ENCODE peak calls at places on chromosomes 3 and 15, in six cellular contexts. K, J, N, B, R and D are unnamed samples.

GRCh38 chr3:150370982-150371381 is 37.1 kb upstream of the TSC22D2 start:
- DNase-seq in N (no peak), K (no peak), B (no peak), R (no peak), J (peak), D (no peak)

GRCh38 chr15:33720952-33721351 is 247.3 kb upstream of the CHRM5 start:
- DNase-seq in R (no peak), N (no peak), J (peak), B (no peak), K (peak), D (no peak)

GRCh38 chr3:78116874-78117273 is 1077.0 kb downstream of the ROBO2 start:
- DNase-seq in B (no peak), K (no peak), J (peak), N (no peak), R (no peak), D (no peak)

GRCh38 chr3:87167634-87168456 is 59.3 kb upstream of the CHMP2B start:
- DNase-seq in K (peak), J (peak), R (peak), N (peak), B (no peak), D (no peak)

GRCh38 chr3:196997311-196997710 is 28.7 kb upstream of the PIGZ start:
- DNase-seq in J (no peak), B (peak), R (no peak), N (no peak), K (no peak), D (no peak)

GRCh38 chr15:91849749-91850161 is 3.8 kb upstream of the SLCO3A1 start:
- DNase-seq in R (no peak), B (no peak), K (peak), N (peak), J (peak), D (no peak)

GRCh38 chr3:71304261-71304646 is 279.3 kb downstream of the FOXP1 start:
- DNase-seq in B (no peak), N (no peak), K (no peak), R (no peak), J (no peak), D (no peak)

GRCh38 chr3:10244004-10244403 is 4.3 kb upstream of the TATDN2 start:
- DNase-seq in K (no peak), B (no peak), N (no peak), R (no peak), J (no peak), D (no peak)

GRCh38 chr3:45105855-45106655 is 40.1 kb downstream of the CDCP1 start:
- DNase-seq in J (peak), B (no peak), N (no peak), R (no peak), K (peak), D (no peak)

GRCh38 chr3:44055951-44056350 is 185.7 kb upstream of the TOPAZ1 start:
- DNase-seq in K (peak), J (peak), R (no peak), N (no peak), B (no peak), D (no peak)

GRCh38 chr3:183295211-183295610 is 42.2 kb downstream of the B3GNT5 start:
- DNase-seq in B (no peak), J (peak), N (peak), R (no peak), K (peak), D (no peak)

GRCh38 chr3:45693941-45694521 is 4.8 kb downstream of the SACM1L start:
- DNase-seq in K (no peak), B (no peak), R (no peak), N (no peak), J (peak), D (no peak)

GRCh38 chr3:181629029-181629428 is 82.7 kb upstream of the SOX2 start:
- DNase-seq in R (no peak), K (peak), J (no peak), N (no peak), B (no peak), D (no peak)

GRCh38 chr15:59779110-59779509 is 90.0 kb upstream of the BNIP2 start:
- DNase-seq in R (no peak), B (no peak), N (no peak), K (no peak), J (no peak), D (no peak)

GRCh38 chr15:79724312-79724711 is 172.5 kb downstream of the MTHFS start:
- DNase-seq in R (no peak), B (no peak), N (no peak), J (no peak), K (peak), D (no peak)

GRCh38 chr3:23547905-23548304 is 257.9 kb upstream of the UBE2E1 start:
- DNase-seq in R (no peak), N (no peak), K (peak), J (no peak), B (no peak), D (no peak)

GRCh38 chr3:23552506-23552905 is 253.2 kb upstream of the UBE2E1 start:
- DNase-seq in N (no peak), J (no peak), R (no peak), B (no peak), K (no peak), D (no peak)

GRCh38 chr3:23548706-23549105 is 257.0 kb upstream of the UBE2E1 start:
- DNase-seq in J (no peak), K (peak), N (no peak), B (no peak), R (no peak), D (no peak)

GRCh38 chr3:23549148-23549910 is 256.4 kb upstream of the UBE2E1 start:
- DNase-seq in R (no peak), N (peak), B (no peak), K (no peak), J (no peak), D (no peak)

GRCh38 chr3:23550402-23550801 is 255.4 kb upstream of the UBE2E1 start:
- DNase-seq in B (no peak), R (no peak), K (no peak), J (no peak), N (no peak), D (no peak)
- H4K91ac ChIP-seq in B (no peak), R (no peak), K (no peak), J (no peak), N (no peak), D (no peak)

GRCh38 chr3:97991278-97991652 is 19.0 kb upstream of the RIOX2 start:
- DNase-seq in K (no peak), R (no peak), N (no peak), B (no peak), J (no peak), D (no peak)

GRCh38 chr3:97988784-97989568 is 16.7 kb upstream of the RIOX2 start:
- DNase-seq in K (no peak), N (no peak), J (no peak), R (no peak), B (no peak), D (no peak)

GRCh38 chr3:97992547-97993173 is 20.4 kb upstream of the RIOX2 start:
- DNase-seq in J (no peak), K (no peak), N (no peak), R (no peak), B (no peak), D (no peak)

GRCh38 chr3:97993526-97993925 is 21.3 kb upstream of the RIOX2 start:
- DNase-seq in K (no peak), B (no peak), J (no peak), R (no peak), N (no peak), D (no peak)

DNA sequence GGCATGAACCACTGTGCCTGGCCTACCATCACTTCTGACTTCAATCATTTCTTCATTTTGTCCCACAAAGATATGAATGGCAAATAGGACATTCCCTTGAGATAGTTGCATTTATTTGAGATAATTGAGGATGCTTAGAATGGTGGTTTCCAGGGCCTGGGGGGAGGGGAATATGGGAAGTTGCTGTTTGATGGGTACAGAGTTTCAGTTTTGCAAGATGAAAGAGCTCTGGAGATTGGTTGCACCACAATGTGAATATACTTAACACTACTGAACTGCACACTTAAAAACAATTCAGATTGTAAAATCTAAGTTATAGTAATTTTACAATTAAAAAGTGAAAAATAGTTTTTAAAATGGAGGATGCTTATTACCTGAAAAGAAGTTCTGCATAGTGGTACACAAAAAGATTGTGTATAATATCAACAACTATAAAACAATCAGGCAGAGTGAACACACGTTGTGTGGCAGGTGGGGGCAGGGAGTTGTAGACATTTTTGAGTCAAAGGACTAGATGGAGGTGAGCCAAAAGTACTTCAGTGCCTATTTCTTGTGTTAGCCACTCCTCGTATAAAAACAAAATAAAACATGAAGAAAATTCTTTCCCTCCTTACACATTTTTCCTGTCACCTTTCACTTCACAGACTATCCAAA is 18.5 kb upstream of the RIOX2 start:
- DNase-seq in B (no peak), J (no peak), N (no peak), R (no peak), K (no peak), D (no peak)
- H4K91ac ChIP-seq in B (no peak), J (no peak), N (no peak), R (no peak), K (no peak), D (no peak)

DNA sequence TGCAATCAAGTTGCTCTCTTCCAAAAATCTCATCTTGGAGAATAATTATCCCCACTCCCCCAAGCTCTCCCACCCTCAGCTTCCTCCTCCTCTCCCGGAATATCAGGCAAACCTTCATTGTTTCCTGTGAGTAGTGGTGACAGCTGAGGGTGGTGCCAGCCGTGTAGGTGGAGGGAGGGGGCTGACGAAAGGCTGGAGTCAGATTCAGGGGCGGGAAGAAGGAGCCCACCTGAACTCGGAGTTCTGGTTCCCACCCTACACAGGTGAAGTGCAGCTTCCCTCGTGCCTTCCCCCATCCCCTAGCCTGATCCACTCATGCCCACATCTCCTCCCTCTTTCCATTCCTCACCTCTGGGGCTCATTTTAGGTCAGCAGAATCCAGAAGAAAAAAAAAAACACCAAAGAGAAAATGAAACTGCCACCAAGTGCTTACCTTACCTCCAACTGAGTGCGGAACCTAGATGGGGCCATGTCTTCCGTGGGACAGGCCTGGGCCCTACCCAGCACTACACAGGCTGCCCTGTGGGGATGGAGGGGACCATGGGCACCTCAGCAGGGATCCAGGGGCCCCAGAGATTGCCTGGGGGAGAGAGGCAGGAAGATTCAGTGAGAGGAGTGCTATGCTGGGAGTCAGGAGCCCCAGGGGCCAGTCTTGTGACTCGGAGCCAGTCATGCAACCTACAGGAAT is 81.3 kb downstream of the ADCY5 start:
- DNase-seq in J (no peak), R (no peak), K (no peak), N (no peak), B (no peak), D (no peak)
- H4K91ac ChIP-seq in J (no peak), R (no peak), K (no peak), N (no peak), B (no peak), D (no peak)

DNA sequence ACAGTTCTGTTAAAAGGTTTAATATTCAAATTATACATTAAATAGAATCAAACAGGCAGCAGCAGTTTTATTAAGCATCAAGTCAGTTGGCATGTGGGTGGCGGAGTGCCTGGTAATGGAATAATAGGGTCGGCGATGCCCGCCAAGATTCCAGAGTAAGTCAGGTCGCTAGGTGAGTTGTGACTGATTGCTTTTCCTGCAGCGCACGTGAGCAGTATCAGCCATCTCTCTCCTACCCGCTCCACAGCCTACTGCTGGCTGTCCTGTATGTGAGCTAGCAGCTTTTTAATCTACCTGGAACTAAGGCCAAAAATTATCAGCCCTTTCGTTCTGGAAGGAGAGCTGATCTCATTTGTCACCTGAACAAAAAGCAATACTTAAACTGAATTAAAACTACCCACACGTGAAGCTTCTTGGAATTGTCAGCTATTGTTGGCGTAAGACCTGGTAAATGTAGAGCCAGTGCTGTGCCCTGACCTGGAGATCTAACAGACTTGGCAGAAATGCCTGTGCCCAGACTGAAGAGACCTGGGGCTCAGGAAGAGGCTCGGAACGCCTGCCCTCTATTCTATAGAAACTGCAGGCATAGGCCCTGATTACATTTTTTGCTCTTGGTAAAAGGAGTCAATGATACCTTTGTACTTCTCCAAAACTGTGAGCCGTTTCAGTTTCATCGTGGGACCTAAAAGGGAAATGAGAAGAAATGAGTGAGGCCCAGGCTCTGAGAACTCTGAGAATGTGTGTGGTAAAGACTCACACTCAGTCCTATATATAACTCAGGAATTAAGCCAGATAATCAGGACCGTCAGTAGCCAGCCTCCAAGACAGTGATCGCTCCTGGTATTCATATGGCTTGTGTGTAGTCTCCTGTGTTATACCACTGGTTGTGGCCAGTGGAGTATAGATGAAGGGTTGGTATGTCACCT is 21.9 kb downstream of the IDH3A start:
- DNase-seq in J (no peak), R (no peak), B (no peak), N (no peak), K (no peak), D (no peak)
- H4K91ac ChIP-seq in J (no peak), R (no peak), B (no peak), N (no peak), K (no peak), D (no peak)

GRCh38 chr3:64766463-64766862 is 78.7 kb upstream of the ADAMTS9 start:
- DNase-seq in R (no peak), N (no peak), J (no peak), B (no peak), K (no peak), D (no peak)
- H4K91ac ChIP-seq in R (no peak), N (no peak), J (no peak), B (no peak), K (no peak), D (no peak)